ENCODE peak calls at places on chromosomes 13 and 19, in nine cellular contexts. V is OCI-LY7, Y is HCT116, W is BJ, I is transverse colon, M is Peyer's patch, Z is tibial nerve, P is GM23248, O is esophagus squamous epithelium. X is an unnamed sample. For H3K36me3, the result is how much of the 10 kb centered on the place peaks cover.

GRCh38 chr13:32878172-32878571 is 138.1 kb upstream of the KL start:
- DNase-seq in Y (no peak), M (no peak), I (no peak), O (no peak), Z (no peak), W (no peak), P (peak), V (no peak), X (no peak)

GRCh38 chr13:82833928-82834327 is 1048.3 kb downstream of the SLITRK1 start:
- DNase-seq in O (no peak), P (peak), Y (no peak), M (no peak), W (no peak), V (no peak), Z (no peak), I (no peak), X (no peak)

GRCh38 chr13:97921146-97921776 is 32.2 kb upstream of the IPO5 start:
- DNase-seq in O (no peak), P (peak), Z (peak), M (no peak), Y (no peak), W (peak), V (no peak), I (no peak), X (peak)

GRCh38 chr13:110226051-110226562 is 80.8 kb downstream of the COL4A1 start:
- DNase-seq in W (no peak), O (no peak), P (no peak), I (no peak), Z (no peak), Y (no peak), M (no peak), V (no peak), X (no peak)

GRCh38 chr13:30776661-30777060 is 41.3 kb downstream of the ALOX5AP start:
- DNase-seq in P (no peak), Z (no peak), Y (no peak), V (peak), O (no peak), I (no peak), W (no peak), M (no peak), X (no peak)

GRCh38 chr13:84917252-84917878 is 881.9 kb downstream of the SLITRK6 start:
- DNase-seq in I (no peak), M (no peak), Z (no peak), P (peak), V (peak), Y (no peak), O (no peak), W (peak), X (no peak)

GRCh38 chr19:8366961-8367326 is 3.0 kb downstream of the ANGPTL4 start:
- DNase-seq in V (no peak), W (no peak), O (no peak), P (peak), M (peak), I (peak), Z (no peak), Y (no peak), X (no peak)

GRCh38 chr19:16342002-16342715 is 17.5 kb downstream of the KLF2 start:
- DNase-seq in W (no peak), Z (no peak), M (peak), V (peak), P (peak), I (peak), O (no peak), Y (no peak), X (peak)

GRCh38 chr13:51814825-51815650 is 11.1 kb upstream of the DHRS12 start:
- DNase-seq in W (no peak), Z (peak), I (peak), Y (peak), M (peak), P (peak), V (peak), O (no peak), X (peak)

GRCh38 chr13:51978836-51979556 is 32.3 kb downstream of the ATP7B start:
- DNase-seq in P (no peak), Y (no peak), V (no peak), Z (no peak), O (no peak), W (no peak), M (peak), I (peak), X (no peak)

GRCh38 chr13:101575591-101575990 is 123.1 kb downstream of the ITGBL1 start:
- DNase-seq in Z (no peak), P (peak), I (no peak), M (no peak), W (no peak), V (no peak), Y (no peak), O (no peak), X (no peak)

GRCh38 chr13:56906909-56907308 is 233.8 kb upstream of the PRR20A start:
- DNase-seq in I (no peak), Z (no peak), O (no peak), M (no peak), P (no peak), Y (no peak), W (no peak), V (no peak), X (no peak)

GRCh38 chr19:8250596-8250995 is 41.4 kb downstream of the CERS4 start:
- DNase-seq in Y (no peak), Z (no peak), W (no peak), O (no peak), V (no peak), I (no peak), P (no peak), M (no peak), X (no peak)

GRCh38 chr19:53824134-53824611 is at the start of gene NLRP12:
- DNase-seq in Y (no peak), W (no peak), I (no peak), O (no peak), V (no peak), P (no peak), M (no peak), Z (peak), X (no peak)

GRCh38 chr13:20405691-20406090 is 120.0 kb downstream of the CRYL1 start:
- DNase-seq in W (no peak), I (no peak), P (no peak), V (no peak), Y (no peak), Z (no peak), O (no peak), M (no peak), X (no peak)

GRCh38 chr13:113109151-113110047 is 3.8 kb downstream of the F7 start:
- DNase-seq in M (peak), P (no peak), W (no peak), Z (no peak), Y (no peak), I (no peak), O (no peak), V (no peak), X (no peak)

GRCh38 chr13:59409211-59409610 is 754.5 kb downstream of the DIAPH3 start:
- DNase-seq in P (no peak), V (no peak), W (no peak), O (no peak), M (no peak), Z (no peak), Y (no peak), I (peak), X (no peak)

GRCh38 chr13:110347535-110348308 is 40.6 kb downstream of the COL4A2 start:
- DNase-seq in W (no peak), P (peak), I (no peak), V (no peak), O (no peak), Y (peak), M (peak), Z (no peak), X (peak)

GRCh38 chr19:39065928-39066327 is 18.2 kb upstream of the ACP7 start:
- DNase-seq in M (no peak), W (no peak), I (no peak), O (no peak), Y (no peak), P (no peak), Z (no peak), V (no peak), X (no peak)

GRCh38 chr19:32022946-32023832 is 322.2 kb upstream of the ZNF507 start:
- DNase-seq in I (no peak), Z (no peak), M (no peak), V (no peak), P (no peak), O (no peak), Y (no peak), W (no peak), X (no peak)

GRCh38 chr13:108903613-108904012 is 274.2 kb downstream of the MYO16 start:
- DNase-seq in V (no peak), M (no peak), O (no peak), Z (no peak), Y (no peak), P (no peak), I (no peak), W (no peak), X (no peak)

GRCh38 chr13:108895220-108895704 is 265.9 kb downstream of the MYO16 start:
- DNase-seq in W (no peak), P (peak), M (no peak), Y (no peak), O (no peak), V (peak), Z (peak), I (no peak), X (no peak)

GRCh38 chr13:108902557-108903155 is 273.2 kb downstream of the MYO16 start:
- DNase-seq in V (no peak), I (no peak), O (no peak), Y (no peak), P (peak), M (no peak), Z (no peak), W (no peak), X (no peak)

GRCh38 chr13:108897955-108898354 is 268.5 kb downstream of the MYO16 start:
- DNase-seq in W (no peak), O (no peak), I (no peak), V (no peak), M (no peak), Z (no peak), Y (no peak), P (peak), X (peak)
- H3K36me3 ChIP-seq in W (under half), O (under half), I (under half), V (under half), M (under half), Z (under half), Y (under half), P (under half), X (under half)

DNA sequence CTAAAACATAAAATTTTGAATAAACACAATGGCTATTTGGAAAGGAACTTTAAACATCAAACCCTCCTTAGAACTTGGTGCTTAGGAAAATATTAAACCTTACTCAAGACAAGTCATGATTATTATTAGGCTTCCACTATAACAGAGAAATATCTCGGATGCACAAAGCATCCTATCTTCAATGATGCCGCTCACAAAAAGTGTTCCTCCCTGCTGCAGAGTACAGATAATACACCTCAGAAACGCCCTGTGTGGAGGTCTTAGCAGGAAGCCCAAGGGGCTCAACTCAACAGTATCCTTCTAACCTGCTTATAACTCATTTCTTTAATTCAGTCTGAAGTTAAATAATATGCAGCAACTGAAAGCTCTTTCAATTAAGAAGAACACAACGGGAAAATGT is 12.2 kb downstream of the ELF1 start:
- DNase-seq in M (no peak), O (no peak), Z (no peak), P (no peak), I (no peak), V (peak), W (no peak), Y (no peak), X (no peak)
- H3K4me3 ChIP-seq in M (no peak), O (no peak), Z (no peak), P (no peak), I (no peak), V (peak), W (no peak), Y (no peak), X (no peak)

GRCh38 chr19:29889702-29890101 is 52.3 kb upstream of the URI1 start:
- DNase-seq in W (no peak), M (peak), Y (no peak), V (no peak), I (no peak), O (no peak), P (no peak), Z (no peak), X (no peak)
- H3K36me3 ChIP-seq in W (under half), M (under half), Y (under half), V (under half), I (under half), O (under half), P (under half), Z (under half), X (under half)

GRCh38 chr19:3275068-3275582 is 50.7 kb downstream of the CELF5 start:
- DNase-seq in Z (no peak), I (no peak), M (no peak), O (no peak), W (no peak), V (peak), P (no peak), Y (peak), X (no peak)
- H3K4me3 ChIP-seq in Z (no peak), I (peak), M (peak), O (peak), W (peak), V (peak), P (peak), Y (peak), X (peak)